ENCODE peak calls at places on chromosomes 13 and 19, in nine cellular contexts. G, J, W, Y, A, N, C, D and B are unnamed samples. For H3K4me1, the result is how much of the 10 kb centered on the place peaks cover.

GRCh38 chr13:86569974-86570373 is 770.8 kb upstream of the SLITRK6 start:
- DNase-seq in Y (no peak), D (no peak), J (no peak), N (no peak), G (no peak), C (no peak), W (no peak), A (no peak), B (no peak)

GRCh38 chr13:48222358-48223015 is 10.5 kb upstream of the ITM2B start:
- DNase-seq in A (peak), C (no peak), N (no peak), D (peak), G (no peak), Y (peak), J (no peak), W (peak), B (no peak)

GRCh38 chr13:50805805-50806204 is 37.7 kb downstream of the DLEU7 start:
- DNase-seq in Y (no peak), W (peak), D (no peak), J (no peak), C (peak), A (no peak), N (peak), G (no peak), B (no peak)

GRCh38 chr19:17243854-17244617 is 1.7 kb downstream of the NR2F6 start:
- DNase-seq in W (peak), C (peak), G (peak), N (no peak), A (peak), D (peak), Y (peak), J (peak), B (peak)

GRCh38 chr13:30978981-30979956 is 46.8 kb downstream of the TEX26 start:
- DNase-seq in D (no peak), G (peak), A (peak), Y (no peak), J (peak), N (no peak), C (peak), W (no peak), B (peak)

GRCh38 chr19:32598022-32598421 is 17.0 kb downstream of the PDCD5 start:
- DNase-seq in D (peak), N (no peak), Y (no peak), A (no peak), G (no peak), W (no peak), C (no peak), J (no peak), B (no peak)

GRCh38 chr13:22055259-22055658 is 384.4 kb downstream of the FGF9 start:
- DNase-seq in W (no peak), C (peak), N (no peak), Y (no peak), D (no peak), A (no peak), G (no peak), J (no peak), B (no peak)

GRCh38 chr19:6273701-6274601 is 5.8 kb downstream of the MLLT1 start:
- DNase-seq in W (peak), A (peak), G (no peak), D (peak), Y (peak), J (peak), N (peak), C (no peak), B (peak)

GRCh38 chr13:44818428-44818827 is 170.8 kb downstream of the NUFIP1 start:
- DNase-seq in A (no peak), D (no peak), C (peak), Y (no peak), W (no peak), G (peak), N (no peak), J (no peak), B (no peak)

GRCh38 chr13:87130401-87130800 is 540.8 kb upstream of the SLITRK5 start:
- DNase-seq in C (no peak), Y (no peak), D (no peak), G (no peak), A (no peak), N (no peak), W (no peak), J (no peak), B (no peak)

GRCh38 chr13:78382946-78383542 is 220.3 kb downstream of the POU4F1 start:
- DNase-seq in C (no peak), G (no peak), W (peak), A (no peak), D (no peak), J (no peak), N (no peak), Y (no peak), B (no peak)

GRCh38 chr19:55643003-55643732 is at the start of gene ZNF581:
- DNase-seq in G (peak), A (peak), J (peak), D (peak), C (peak), Y (peak), W (peak), N (peak), B (peak)

GRCh38 chr19:13255041-13255718 is 105.0 kb downstream of the IER2 start:
- DNase-seq in N (no peak), A (no peak), W (no peak), G (no peak), Y (no peak), J (no peak), C (no peak), D (no peak), B (no peak)

GRCh38 chr19:45254044-45254531 is 3.0 kb downstream of the MARK4 start:
- DNase-seq in C (peak), W (no peak), A (no peak), Y (no peak), D (no peak), J (no peak), G (no peak), N (no peak), B (no peak)
- TF ChIP-seq CTCF in C (no peak), W (peak), A (no peak), Y (no peak), D (no peak), J (no peak), G (peak), N (no peak), B (peak)

GRCh38 chr13:100534147-100534818 is 54.3 kb downstream of the GGACT start:
- DNase-seq in W (no peak), J (no peak), N (no peak), A (no peak), G (no peak), C (no peak), Y (no peak), D (no peak), B (no peak)

GRCh38 chr13:100534911-100535310 is 53.7 kb downstream of the GGACT start:
- DNase-seq in J (no peak), G (no peak), N (no peak), W (no peak), A (no peak), Y (no peak), D (no peak), C (no peak), B (no peak)

GRCh38 chr13:100533588-100534041 is 55.0 kb downstream of the GGACT start:
- DNase-seq in A (no peak), W (no peak), D (no peak), G (no peak), J (peak), C (no peak), N (no peak), Y (no peak), B (no peak)

GRCh38 chr13:100532090-100532766 is 56.4 kb downstream of the GGACT start:
- DNase-seq in W (no peak), J (no peak), A (no peak), C (peak), D (no peak), G (peak), Y (no peak), N (no peak), B (no peak)

GRCh38 chr13:100532836-100533435 is 55.7 kb downstream of the GGACT start:
- DNase-seq in J (no peak), W (no peak), G (peak), A (no peak), N (no peak), Y (no peak), C (no peak), D (no peak), B (no peak)
- H3K4me1 ChIP-seq in J (under half), W (under half), G (under half), A (under half), N (under half), Y (under half), C (under half), D (under half), B (under half)

GRCh38 chr19:47471733-47472457 is at the start of gene SLC8A2:
- DNase-seq in J (peak), C (peak), N (peak), G (peak), A (peak), D (peak), W (peak), Y (peak), B (peak)
- TF ChIP-seq CTCF in J (no peak), C (no peak), N (no peak), G (no peak), A (no peak), D (no peak), W (no peak), Y (no peak), B (no peak)

GRCh38 chr19:1445185-1445931 is 4.6 kb upstream of the APC2 start:
- DNase-seq in G (peak), D (no peak), C (peak), J (peak), N (no peak), Y (peak), W (peak), A (peak), B (peak)

GRCh38 chr19:1441022-1441426 is 2.8 kb downstream of the RPS15 start:
- DNase-seq in G (no peak), Y (peak), N (no peak), D (no peak), J (no peak), W (no peak), A (no peak), C (no peak), B (no peak)

GRCh38 chr19:1440418-1440801 is 2.2 kb downstream of the RPS15 start:
- DNase-seq in W (no peak), Y (peak), N (no peak), C (no peak), D (no peak), G (no peak), J (no peak), A (no peak), B (no peak)

GRCh38 chr19:1438933-1439358 is 750 bp downstream of the RPS15 start:
- DNase-seq in A (no peak), N (no peak), W (no peak), D (no peak), Y (peak), G (no peak), J (no peak), C (no peak), B (no peak)

GRCh38 chr19:1441677-1442438 is 3.7 kb downstream of the RPS15 start:
- DNase-seq in D (no peak), C (no peak), J (no peak), W (no peak), A (no peak), Y (peak), G (no peak), N (no peak), B (no peak)
- H3K4me1 ChIP-seq in D (under half), C (under half), J (half or more), W (under half), A (under half), Y (under half), G (under half), N (under half), B (under half)

GRCh38 chr19:43950834-43951626 is at the start of gene ZNF221:
- DNase-seq in G (peak), Y (peak), J (peak), N (peak), W (peak), A (peak), C (peak), D (peak), B (peak)
- TF ChIP-seq CTCF in G (peak), Y (peak), J (no peak), N (peak), W (peak), A (no peak), C (peak), D (peak), B (peak)

GRCh38 chr19:45419895-45420294 is 3.8 kb downstream of the ERCC1 start:
- DNase-seq in J (no peak), Y (no peak), N (no peak), G (no peak), C (no peak), D (no peak), A (no peak), W (no peak), B (no peak)
- H3K4me1 ChIP-seq in J (under half), Y (under half), N (under half), G (under half), C (under half), D (under half), A (under half), W (under half), B (under half)

DNA sequence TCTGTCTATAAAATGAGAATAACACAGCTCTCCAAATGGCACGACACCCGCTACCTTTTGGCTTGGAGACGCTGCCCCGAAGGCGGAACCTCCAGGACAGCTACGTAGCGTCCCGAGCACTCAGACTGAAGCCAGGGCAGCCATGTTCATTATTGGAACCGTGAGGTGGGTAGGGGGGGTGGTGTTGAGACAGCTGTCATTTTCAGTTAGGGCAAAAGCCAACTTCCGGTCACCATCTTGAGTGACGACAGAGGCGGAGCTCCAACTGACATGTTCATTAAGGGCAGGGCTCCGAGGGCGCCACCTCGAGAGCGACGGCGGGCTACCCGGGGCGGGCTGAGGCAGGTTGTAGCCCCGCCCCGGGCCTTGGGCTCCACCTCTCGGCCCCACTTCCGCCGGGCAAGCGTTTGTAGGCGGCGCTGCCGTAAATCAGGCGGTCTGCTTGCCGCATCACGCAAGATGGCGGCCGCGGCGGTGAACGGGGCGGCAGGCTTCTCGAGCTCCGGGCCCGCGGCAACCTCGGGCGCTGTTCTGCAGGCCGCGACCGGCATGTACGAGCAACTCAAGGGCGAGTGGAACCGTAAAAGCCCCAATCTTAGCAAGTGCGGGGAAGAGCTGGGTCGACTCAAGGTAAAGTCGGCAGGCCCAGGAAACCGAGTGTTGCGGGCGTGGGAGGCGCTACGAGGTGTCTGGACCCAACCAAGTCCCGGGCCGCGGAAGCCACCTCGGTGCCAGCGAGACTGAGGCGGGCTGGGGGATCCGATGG is at the start of gene PSMD8:
- DNase-seq in N (peak), Y (peak), W (peak), D (peak), G (peak), C (peak), A (peak), J (peak), B (peak)
- TF ChIP-seq CTCF in N (no peak), Y (no peak), W (no peak), D (no peak), G (peak), C (peak), A (no peak), J (no peak), B (peak)

DNA sequence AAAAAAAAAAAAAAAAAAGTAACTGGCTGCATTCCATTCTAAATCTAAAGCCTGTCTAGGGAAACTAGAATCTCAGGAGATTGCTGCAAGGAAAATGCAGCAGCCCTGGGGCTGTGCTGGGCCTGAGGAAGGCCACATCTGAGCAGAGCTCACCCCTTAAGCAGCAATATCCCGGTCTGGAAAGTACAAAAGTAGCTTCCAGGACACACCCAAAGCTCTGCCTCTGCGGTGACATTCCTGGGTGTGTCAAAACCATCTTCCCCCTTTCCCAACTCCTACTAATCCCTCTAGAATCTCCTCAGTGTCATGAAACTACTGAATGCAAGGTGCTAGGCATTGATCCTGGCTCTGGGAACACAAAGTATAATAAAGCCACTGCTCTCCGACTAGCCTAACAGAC is 5.0 kb downstream of the PBX4 start:
- DNase-seq in C (no peak), N (no peak), J (no peak), D (no peak), Y (no peak), W (no peak), A (no peak), G (no peak), B (no peak)
- H3K4me1 ChIP-seq in C (under half), N (under half), J (under half), D (under half), Y (under half), W (under half), A (under half), G (under half), B (under half)

GRCh38 chr13:26984337-26984736 is 187.3 kb downstream of the USP12 start:
- DNase-seq in W (no peak), N (no peak), G (no peak), A (no peak), J (no peak), Y (no peak), C (no peak), D (no peak), B (no peak)

GRCh38 chr13:26988059-26988769 is 183.4 kb downstream of the USP12 start:
- DNase-seq in A (no peak), W (no peak), C (no peak), D (no peak), G (no peak), N (no peak), J (no peak), Y (no peak), B (no peak)

GRCh38 chr13:26983533-26984315 is 187.9 kb downstream of the USP12 start:
- DNase-seq in W (no peak), N (peak), A (no peak), C (no peak), D (peak), J (no peak), G (no peak), Y (no peak), B (no peak)

GRCh38 chr13:26987614-26988013 is 184.0 kb downstream of the USP12 start:
- DNase-seq in W (no peak), N (no peak), D (no peak), G (no peak), J (no peak), A (no peak), C (no peak), Y (no peak), B (no peak)

GRCh38 chr13:26985285-26985878 is 186.2 kb downstream of the USP12 start:
- DNase-seq in N (peak), C (peak), D (peak), Y (peak), A (no peak), J (peak), W (peak), G (peak), B (no peak)
- TF ChIP-seq CTCF in N (peak), C (peak), D (peak), Y (peak), A (peak), J (no peak), W (peak), G (peak), B (peak)